ENCODE peak calls at places on chromosome 17, in seven cellular contexts. One of them, this sample, is unnamed.

GRCh38 chr17:72121164-72122001 is 563 bp downstream of the SOX9 start:
- DNase-seq in cardiac fibroblast: peak
- DNase-seq in AG04449: no peak
- DNase-seq in dorsolateral prefrontal cortex: no peak
- DNase-seq in NCI-H1105 treated with DMSO at 0.1 percent for 48 hours: peak
- DNase-seq in 8988T: peak
- DNase-seq in GM19239: no peak
- DNase-seq in this sample: peak

GRCh38 chr17:58932956-58933355 is 173.7 kb downstream of the TRIM37 start:
- DNase-seq in dorsolateral prefrontal cortex: no peak
- DNase-seq in GM19239: no peak
- DNase-seq in AG04449: no peak
- DNase-seq in cardiac fibroblast: no peak
- DNase-seq in 8988T: no peak
- DNase-seq in NCI-H1105 treated with DMSO at 0.1 percent for 48 hours: no peak
- DNase-seq in this sample: no peak

GRCh38 chr17:4593021-4593797 is 8.9 kb downstream of the SMTNL2 start:
- DNase-seq in 8988T: no peak
- DNase-seq in NCI-H1105 treated with DMSO at 0.1 percent for 48 hours: no peak
- DNase-seq in GM19239: no peak
- DNase-seq in cardiac fibroblast: no peak
- DNase-seq in dorsolateral prefrontal cortex: no peak
- DNase-seq in AG04449: no peak
- DNase-seq in this sample: no peak

GRCh38 chr17:73551756-73552155 is 92.5 kb downstream of the SDK2 start:
- DNase-seq in GM19239: peak
- DNase-seq in 8988T: no peak
- DNase-seq in cardiac fibroblast: no peak
- DNase-seq in AG04449: no peak
- DNase-seq in NCI-H1105 treated with DMSO at 0.1 percent for 48 hours: no peak
- DNase-seq in dorsolateral prefrontal cortex: no peak
- DNase-seq in this sample: no peak

GRCh38 chr17:77146882-77147281 is 6.1 kb downstream of the SEC14L1 start:
- DNase-seq in 8988T: no peak
- DNase-seq in GM19239: no peak
- DNase-seq in NCI-H1105 treated with DMSO at 0.1 percent for 48 hours: no peak
- DNase-seq in dorsolateral prefrontal cortex: no peak
- DNase-seq in AG04449: no peak
- DNase-seq in cardiac fibroblast: no peak
- DNase-seq in this sample: no peak

GRCh38 chr17:16215965-16216316 is 607 bp upstream of the NCOR1 start:
- DNase-seq in AG04449: no peak
- DNase-seq in dorsolateral prefrontal cortex: no peak
- DNase-seq in cardiac fibroblast: no peak
- DNase-seq in 8988T: no peak
- DNase-seq in NCI-H1105 treated with DMSO at 0.1 percent for 48 hours: no peak
- DNase-seq in GM19239: no peak
- DNase-seq in this sample: no peak

GRCh38 chr17:49018673-49019215 is 21.6 kb downstream of the IGF2BP1 start:
- DNase-seq in cardiac fibroblast: no peak
- DNase-seq in dorsolateral prefrontal cortex: no peak
- DNase-seq in NCI-H1105 treated with DMSO at 0.1 percent for 48 hours: no peak
- DNase-seq in AG04449: no peak
- DNase-seq in 8988T: no peak
- DNase-seq in GM19239: no peak
- DNase-seq in this sample: no peak

GRCh38 chr17:39970157-39970692 is 7.4 kb downstream of the GSDMA start:
- DNase-seq in GM19239: no peak
- DNase-seq in NCI-H1105 treated with DMSO at 0.1 percent for 48 hours: no peak
- DNase-seq in 8988T: no peak
- DNase-seq in cardiac fibroblast: no peak
- DNase-seq in dorsolateral prefrontal cortex: no peak
- DNase-seq in AG04449: no peak
- DNase-seq in this sample: no peak

GRCh38 chr17:44075598-44076293 is 5.2 kb downstream of the G6PC3 start:
- DNase-seq in NCI-H1105 treated with DMSO at 0.1 percent for 48 hours: no peak
- DNase-seq in dorsolateral prefrontal cortex: no peak
- DNase-seq in AG04449: no peak
- DNase-seq in 8988T: no peak
- DNase-seq in GM19239: no peak
- DNase-seq in cardiac fibroblast: no peak
- DNase-seq in this sample: no peak

GRCh38 chr17:63937319-63937718 is 5.2 kb upstream of the CD79B start:
- DNase-seq in cardiac fibroblast: no peak
- DNase-seq in AG04449: no peak
- DNase-seq in 8988T: no peak
- DNase-seq in NCI-H1105 treated with DMSO at 0.1 percent for 48 hours: no peak
- DNase-seq in GM19239: no peak
- DNase-seq in dorsolateral prefrontal cortex: no peak
- DNase-seq in this sample: no peak

GRCh38 chr17:38917259-38917658 is 8.2 kb upstream of the LASP1NB start:
- DNase-seq in AG04449: no peak
- DNase-seq in cardiac fibroblast: no peak
- DNase-seq in NCI-H1105 treated with DMSO at 0.1 percent for 48 hours: no peak
- DNase-seq in dorsolateral prefrontal cortex: no peak
- DNase-seq in 8988T: no peak
- DNase-seq in GM19239: no peak
- DNase-seq in this sample: no peak

GRCh38 chr17:82226170-82226808 is 2.6 kb upstream of the SLC16A3 start:
- DNase-seq in AG04449: no peak
- DNase-seq in 8988T: no peak
- DNase-seq in dorsolateral prefrontal cortex: no peak
- DNase-seq in NCI-H1105 treated with DMSO at 0.1 percent for 48 hours: no peak
- DNase-seq in cardiac fibroblast: no peak
- DNase-seq in GM19239: no peak
- DNase-seq in this sample: no peak